ENCODE peak calls at places on chromosomes 4 and X, in six cellular contexts. F, Q, G, Z, H and K are unnamed samples.

GRCh38 chr4:186820371-186820990 is 96.8 kb upstream of the FAT1 start:
- DNase-seq in H (peak), Z (no peak), G (peak), Q (no peak), F (no peak), K (no peak)

GRCh38 chr4:13427599-13428325 is 56.4 kb downstream of the RAB28 start:
- DNase-seq in G (no peak), F (no peak), H (no peak), Q (no peak), Z (no peak), K (no peak)

GRCh38 chr4:1045193-1045594 is 33.8 kb downstream of the FGFRL1 start:
- DNase-seq in G (peak), Z (no peak), F (no peak), Q (no peak), H (no peak), K (no peak)

GRCh38 chr4:147976341-147976928 is 244.5 kb downstream of the ARHGAP10 start:
- DNase-seq in H (no peak), F (no peak), Q (no peak), Z (no peak), G (no peak), K (no peak)

GRCh38 chr4:149344436-149344835 is 471.2 kb downstream of the IQCM start:
- DNase-seq in Z (no peak), Q (no peak), G (no peak), F (no peak), H (peak), K (no peak)

GRCh38 chr4:123709336-123709735 is 312.7 kb downstream of the SPRY1 start:
- DNase-seq in H (no peak), F (no peak), Z (no peak), G (no peak), Q (no peak), K (no peak)

GRCh38 chrX:56947695-56948094 is 47.6 kb downstream of the SPIN3 start:
- DNase-seq in F (no peak), Z (no peak), Q (no peak), H (peak), G (no peak), K (no peak)

GRCh38 chr4:36337665-36338064 is 56.2 kb downstream of the DTHD1 start:
- DNase-seq in Z (no peak), Q (no peak), H (no peak), G (no peak), F (no peak), K (no peak)

GRCh38 chr4:39526283-39526682 is 956 bp downstream of the UGDH start:
- DNase-seq in Q (no peak), H (no peak), Z (no peak), F (no peak), G (no peak), K (no peak)

DNA sequence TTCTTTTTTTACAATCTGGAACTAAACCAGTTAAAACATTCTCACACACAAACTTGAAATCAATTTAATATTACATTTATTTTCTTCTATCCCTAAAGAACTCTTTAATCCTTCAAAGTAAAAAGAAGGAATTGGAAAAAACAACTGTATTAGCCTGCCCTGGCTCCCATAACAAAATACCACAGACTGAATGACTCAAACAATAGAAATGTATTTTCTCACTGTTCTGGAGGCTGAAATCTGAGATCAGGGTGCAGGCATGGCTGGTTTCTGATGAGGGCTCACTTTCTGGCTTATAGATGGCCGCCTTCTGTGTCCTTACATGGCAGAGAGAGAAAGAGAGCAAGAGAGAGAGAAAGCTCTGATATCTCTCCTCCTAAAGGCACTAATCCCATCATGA is 149.4 kb downstream of the PDGFRA start:
- DNase-seq in Z (no peak), H (peak), G (no peak), Q (no peak), F (no peak), K (no peak)
- TF ChIP-seq CTCF in Z (no peak), H (no peak), G (no peak), Q (no peak), F (no peak), K (no peak)

GRCh38 chr4:71553605-71554004 is 214.8 kb downstream of the SLC4A4 start:
- DNase-seq in Z (no peak), H (peak), G (no peak), F (no peak), Q (no peak), K (no peak)
- TF ChIP-seq CTCF in Z (peak), H (peak), G (peak), F (peak), Q (no peak), K (no peak)

GRCh38 chr4:152239216-152239615 is 296.7 kb downstream of the FBXW7 start:
- DNase-seq in F (no peak), Z (no peak), H (no peak), G (no peak), Q (no peak), K (no peak)
- TF ChIP-seq CTCF in F (no peak), Z (no peak), H (no peak), G (no peak), Q (no peak), K (no peak)

GRCh38 chr4:82125863-82126297 is 247.9 kb downstream of the HNRNPD start:
- DNase-seq in Z (no peak), F (no peak), G (no peak), H (no peak), Q (no peak), K (no peak)

GRCh38 chr4:82124365-82124764 is 249.4 kb downstream of the HNRNPD start:
- DNase-seq in H (peak), G (no peak), Q (no peak), Z (no peak), F (no peak), K (no peak)

GRCh38 chr4:82126641-82127040 is 247.2 kb downstream of the HNRNPD start:
- DNase-seq in H (no peak), Q (no peak), F (no peak), G (no peak), Z (no peak), K (no peak)

GRCh38 chr4:82125170-82125862 is 248.5 kb downstream of the HNRNPD start:
- DNase-seq in Z (no peak), G (no peak), Q (no peak), F (no peak), H (no peak), K (no peak)

GRCh38 chr4:82123934-82124333 is 249.9 kb downstream of the HNRNPD start:
- DNase-seq in G (no peak), F (no peak), Q (no peak), Z (no peak), H (no peak), K (no peak)
- TF ChIP-seq CTCF in G (no peak), F (no peak), Q (no peak), Z (no peak), H (no peak), K (no peak)

DNA sequence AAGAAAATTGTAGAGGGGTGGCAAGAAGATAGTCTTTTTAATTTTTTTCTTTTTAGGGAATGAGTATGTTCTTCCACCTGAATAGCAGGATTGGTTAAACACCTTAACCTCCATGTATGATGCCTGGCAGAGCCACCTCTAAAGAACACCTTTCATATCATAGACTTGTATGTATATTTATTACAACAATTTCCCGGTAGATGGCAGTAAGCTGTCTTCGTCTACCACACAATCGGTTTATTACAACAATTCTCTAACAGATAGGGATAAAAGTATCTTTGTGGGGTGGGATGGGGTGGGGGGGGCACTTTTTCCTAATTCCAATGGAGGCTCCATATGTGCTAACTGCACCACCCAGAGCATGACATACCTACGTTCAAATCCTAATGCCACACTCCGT is 255.5 kb downstream of the LDB2 start:
- DNase-seq in G (no peak), F (no peak), Z (no peak), Q (no peak), H (peak), K (no peak)
- TF ChIP-seq CTCF in G (no peak), F (no peak), Z (no peak), Q (no peak), H (peak), K (no peak)

GRCh38 chr4:83767017-83767541 is 231.2 kb downstream of the GPAT3 start:
- DNase-seq in Q (no peak), H (no peak), G (no peak), Z (no peak), F (no peak), K (no peak)

GRCh38 chr4:83768146-83768545 is 232.2 kb downstream of the GPAT3 start:
- DNase-seq in H (no peak), G (no peak), Z (no peak), Q (no peak), F (no peak), K (no peak)

GRCh38 chr4:83772680-83773079 is 236.8 kb downstream of the GPAT3 start:
- DNase-seq in Q (no peak), G (no peak), F (no peak), H (no peak), Z (no peak), K (no peak)

GRCh38 chr4:83771113-83771705 is 235.3 kb downstream of the GPAT3 start:
- DNase-seq in F (peak), H (peak), G (peak), Q (no peak), Z (peak), K (peak)
- TF ChIP-seq CTCF in F (peak), H (peak), G (peak), Q (no peak), Z (peak), K (no peak)

DNA sequence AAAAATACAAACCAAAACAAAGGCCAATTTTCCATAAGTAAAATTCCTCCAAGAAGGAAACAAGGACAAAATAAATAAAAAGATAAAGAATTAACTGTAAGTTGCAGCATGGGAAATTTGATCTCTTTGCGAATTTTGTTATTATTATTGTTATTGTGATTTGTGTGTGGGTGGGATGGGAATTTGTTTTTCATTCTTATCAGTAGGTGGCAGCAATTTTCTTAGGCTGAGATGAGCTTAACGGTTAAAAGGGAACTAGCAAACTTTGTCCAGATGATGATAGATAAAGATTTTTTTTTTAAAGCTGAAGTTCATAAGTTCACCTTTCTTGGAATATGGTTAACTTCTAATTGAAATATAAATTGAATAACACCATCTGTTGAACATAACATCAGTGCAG is 83.2 kb upstream of the IL1RAPL2 start:
- DNase-seq in H (peak), G (no peak), F (no peak), Q (no peak), Z (no peak), K (no peak)
- TF ChIP-seq CTCF in H (peak), G (no peak), F (no peak), Q (no peak), Z (no peak), K (no peak)

DNA sequence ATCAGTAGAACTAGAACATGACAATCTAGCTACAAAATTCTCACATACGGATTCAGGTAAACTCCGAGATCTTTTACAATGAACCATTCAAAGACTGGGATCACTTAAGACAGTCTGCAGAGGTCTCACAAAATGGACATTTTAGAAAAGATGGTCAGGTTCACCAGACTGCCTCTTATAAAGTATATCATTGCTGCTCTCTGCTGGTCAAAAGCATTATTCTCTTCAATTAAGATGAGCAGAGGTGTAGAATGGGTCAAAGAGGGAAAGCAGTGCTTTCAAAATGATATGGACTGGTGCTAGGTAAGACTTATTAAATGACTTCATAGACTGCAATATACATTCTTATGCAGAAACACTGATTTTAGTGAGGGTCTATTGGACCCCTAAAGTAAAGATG is 434.7 kb downstream of the PACRGL start:
- DNase-seq in H (peak), F (no peak), Z (no peak), Q (no peak), G (no peak), K (no peak)
- TF ChIP-seq CTCF in H (peak), F (peak), Z (peak), Q (no peak), G (no peak), K (no peak)

GRCh38 chr4:4521767-4522166 is 20.1 kb downstream of the STX18 start:
- DNase-seq in Q (no peak), F (no peak), Z (no peak), H (no peak), G (no peak), K (no peak)

GRCh38 chr4:4521069-4521468 is 20.8 kb downstream of the STX18 start:
- DNase-seq in Q (no peak), H (no peak), Z (peak), F (no peak), G (no peak), K (no peak)

GRCh38 chr4:4524364-4524763 is 17.5 kb downstream of the STX18 start:
- DNase-seq in Q (no peak), G (no peak), F (no peak), Z (peak), H (no peak), K (no peak)

GRCh38 chr4:4518747-4519146 is 23.1 kb downstream of the STX18 start:
- DNase-seq in Q (no peak), G (no peak), Z (no peak), H (no peak), F (no peak), K (no peak)

DNA sequence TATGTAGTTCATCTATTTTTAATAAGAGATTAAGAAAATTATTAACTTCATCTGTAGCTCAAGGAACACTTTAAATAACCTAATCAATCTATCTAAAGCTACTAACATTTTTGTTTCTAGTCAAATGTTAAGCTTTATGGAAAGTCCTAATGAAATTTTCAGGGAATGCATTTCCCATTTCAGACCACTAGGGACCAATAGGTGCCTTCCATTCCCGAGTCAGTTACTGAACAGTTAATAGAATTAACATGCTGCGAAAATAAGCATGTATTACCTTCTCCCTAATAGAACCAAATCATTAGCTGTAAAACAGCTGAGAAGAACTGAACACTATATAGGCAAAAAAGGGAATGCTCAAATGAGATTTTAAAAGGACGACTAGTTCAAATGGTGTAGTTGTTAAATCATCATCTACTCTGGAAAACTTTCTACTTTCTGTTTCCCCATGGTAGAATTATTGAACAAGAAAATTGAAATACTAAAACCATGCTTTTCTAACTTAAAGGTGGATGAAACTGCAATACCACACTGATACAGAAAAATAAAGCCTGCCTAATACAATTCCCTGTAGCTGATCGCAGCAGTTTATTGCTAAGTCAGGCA is 22.5 kb downstream of the STX18 start:
- DNase-seq in Q (no peak), F (no peak), H (peak), Z (no peak), G (no peak), K (no peak)
- TF ChIP-seq CTCF in Q (no peak), F (peak), H (peak), Z (peak), G (peak), K (no peak)

DNA sequence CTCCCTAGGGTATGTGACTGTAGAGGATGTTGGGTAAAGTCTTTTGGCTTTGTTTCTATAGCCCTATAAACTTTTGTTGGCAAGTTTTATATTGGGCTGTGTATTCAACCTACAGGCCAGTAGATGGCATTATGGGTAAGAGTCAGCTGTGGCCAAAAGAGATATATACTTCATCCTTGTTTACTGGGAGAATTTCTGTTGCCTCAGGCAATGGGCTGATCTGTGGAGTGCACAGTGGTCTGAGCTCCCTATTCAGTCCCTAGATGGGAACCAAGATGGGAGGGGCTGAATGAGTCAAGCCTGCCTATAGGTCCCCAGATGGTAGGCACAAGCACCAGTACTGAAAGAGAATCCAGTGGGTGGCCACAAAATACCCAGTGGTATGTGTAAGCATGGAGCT is 580.6 kb downstream of the EPHA5 start:
- DNase-seq in F (no peak), H (peak), G (no peak), Q (no peak), Z (no peak), K (no peak)
- TF ChIP-seq CTCF in F (peak), H (peak), G (peak), Q (no peak), Z (no peak), K (no peak)